ENCODE peak calls at places on chromosomes 4 and X, in six cellular contexts. L, H, Y, U, W and P are unnamed samples.
A peak's percentile ranks its signal among the peaks of the same experiment; 100 is the strongest.

GRCh38 chr4:151674804-151675290 is 86.0 kb downstream of the GATB start:
- DNase-seq in L (peak; percentile 83), H (no peak), Y (no peak), U (peak; percentile 78), W (peak; percentile 35), P (no peak)

GRCh38 chrX:39073131-39073530 is 271.9 kb downstream of the MID1IP1 start:
- DNase-seq in L (no peak), H (no peak), Y (no peak), U (no peak), W (no peak), P (no peak)

GRCh38 chr4:5954056-5954760 is 61.3 kb upstream of the CRMP1 start:
- DNase-seq in L (no peak), H (no peak), Y (no peak), U (peak; percentile 39), W (no peak), P (no peak)

GRCh38 chr4:112270643-112271484 is 14.8 kb downstream of the TIFA start:
- DNase-seq in L (no peak), H (no peak), Y (no peak), U (no peak), W (peak; percentile 82), P (no peak)

GRCh38 chr4:97664741-97665140 is 478.5 kb downstream of the STPG2 start:
- DNase-seq in L (no peak), H (no peak), Y (no peak), U (no peak), W (no peak), P (no peak)

GRCh38 chrX:20217279-20217678 is 49.4 kb downstream of the RPS6KA3 start:
- DNase-seq in L (peak; percentile 7), H (peak; percentile 37), Y (no peak), U (no peak), W (peak; percentile 82), P (no peak)

GRCh38 chr4:2856266-2856665 is 12.6 kb downstream of the ADD1 start:
- DNase-seq in L (no peak), H (no peak), Y (no peak), U (no peak), W (no peak), P (no peak)

GRCh38 chr4:78788005-78788889 is 12.1 kb downstream of the BMP2K start:
- DNase-seq in L (no peak), H (no peak), Y (no peak), U (no peak), W (no peak), P (no peak)

GRCh38 chrX:17860811-17861495 is at the start of gene RAI2:
- DNase-seq in L (peak; percentile 50), H (no peak), Y (no peak), U (peak; percentile 77), W (no peak), P (no peak)

GRCh38 chr4:53706422-53707032 is 115.2 kb upstream of the LNX1 start:
- DNase-seq in L (peak; percentile 61), H (peak; percentile 46), Y (peak; percentile 86), U (no peak), W (peak; percentile 83), P (no peak)

GRCh38 chr4:6578221-6578620 is 3.2 kb downstream of the MAN2B2 start:
- DNase-seq in L (no peak), H (no peak), Y (no peak), U (no peak), W (no peak), P (no peak)

GRCh38 chrX:115337735-115338134 is 48.2 kb downstream of the LUZP4 start:
- DNase-seq in L (no peak), H (no peak), Y (no peak), U (no peak), W (peak; percentile 78), P (peak; percentile 65)

GRCh38 chr4:8200302-8200975 is 1.3 kb downstream of the SH3TC1 start:
- DNase-seq in L (peak; percentile 80), H (no peak), Y (peak; percentile 81), U (peak; percentile 88), W (peak; percentile 69), P (no peak)

GRCh38 chrX:78456909-78457308 is 129.5 kb upstream of the CYSLTR1 start:
- DNase-seq in L (no peak), H (no peak), Y (peak; percentile 1), U (no peak), W (no peak), P (no peak)

GRCh38 chrX:23884427-23885024 is 23.2 kb downstream of the APOO start:
- DNase-seq in L (no peak), H (peak; percentile 79), Y (no peak), U (no peak), W (no peak), P (peak; percentile 8)

GRCh38 chr4:40316333-40316781 is 18.8 kb upstream of the CHRNA9 start:
- DNase-seq in L (peak; percentile 78), H (peak; percentile 84), Y (peak; percentile 24), U (no peak), W (peak; percentile 96), P (no peak)

GRCh38 chrX:76427560-76428242 is at the start of gene MAGEE1:
- DNase-seq in L (peak; percentile 79), H (peak; percentile 67), Y (peak; percentile 70), U (peak; percentile 88), W (peak; percentile 43), P (peak; percentile 65)

DNA sequence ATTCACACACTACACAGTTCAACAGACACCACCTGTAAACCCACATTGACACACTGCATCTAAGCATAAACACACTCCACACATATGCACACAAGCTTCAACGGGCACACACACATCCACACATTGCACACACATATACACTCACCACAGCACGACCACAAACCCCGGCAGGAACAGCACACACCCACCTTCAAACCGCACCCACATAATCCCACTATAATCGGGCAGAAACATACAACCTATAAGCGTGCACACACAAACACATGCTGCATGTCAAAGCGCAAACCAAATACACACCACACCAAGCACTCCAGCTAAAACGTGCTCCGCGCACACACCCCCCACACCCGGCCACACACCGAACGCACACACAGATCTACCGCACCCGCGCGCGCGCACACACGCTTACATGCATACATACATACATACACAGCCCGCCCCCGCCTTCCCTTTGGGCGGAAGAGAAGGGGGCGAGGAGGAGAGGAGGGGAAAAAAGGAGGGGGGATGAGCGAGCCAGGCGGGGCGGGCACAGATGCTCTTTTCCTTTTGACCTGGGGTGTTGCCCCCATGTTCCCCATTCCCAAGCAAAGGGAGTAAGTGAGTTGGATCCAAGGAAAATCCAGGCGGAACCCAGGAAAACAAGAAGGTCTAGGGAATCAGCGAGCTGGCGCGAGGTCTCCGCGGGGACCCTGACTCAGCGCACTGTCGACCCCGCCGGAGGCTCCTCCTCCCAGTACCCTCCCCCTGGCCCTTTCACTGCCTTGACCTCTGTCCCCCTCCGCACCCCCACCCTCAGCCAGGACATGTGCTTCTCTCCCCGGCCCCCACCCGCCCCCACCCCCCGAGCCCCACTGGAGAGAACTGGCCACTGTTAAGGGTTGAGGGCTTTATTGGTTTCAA is 9.9 kb downstream of the ARHGAP36 start:
- DNase-seq in L (no peak), H (no peak), Y (no peak), U (no peak), W (no peak), P (no peak)
- H3K4me3 ChIP-seq in L (no peak overlapping the region), H (no peak overlapping the region), Y (no peak overlapping the region), U (no peak overlapping the region), W (no peak overlapping the region), P (no peak overlapping the region)

GRCh38 chr4:66569228-66569627 is 898.9 kb upstream of the EPHA5 start:
- DNase-seq in L (no peak), H (no peak), Y (no peak), U (no peak), W (no peak), P (no peak)
- H3K9me3 ChIP-seq in L (no peaks in the 10 kb centered on the region), H (no peaks in the 10 kb centered on the region), Y (no peaks in the 10 kb centered on the region), U (no peaks in the 10 kb centered on the region), W (no peaks in the 10 kb centered on the region), P (no peaks in the 10 kb centered on the region)

GRCh38 chrX:140502491-140503229 is 2.2 kb downstream of the SOX3 start:
- DNase-seq in L (no peak), H (no peak), Y (no peak), U (no peak), W (no peak), P (no peak)

GRCh38 chrX:140505421-140506337 is 810 bp upstream of the SOX3 start:
- DNase-seq in L (no peak), H (no peak), Y (no peak), U (no peak), W (no peak), P (peak; percentile 9)

GRCh38 chrX:140503714-140504351 is 1.0 kb downstream of the SOX3 start:
- DNase-seq in L (peak; percentile 53), H (no peak), Y (no peak), U (no peak), W (no peak), P (peak; percentile 25)

GRCh38 chrX:140503230-140503585 is 1.7 kb downstream of the SOX3 start:
- DNase-seq in L (no peak), H (no peak), Y (no peak), U (no peak), W (no peak), P (no peak)

GRCh38 chrX:140504371-140505324 is at the start of gene SOX3:
- DNase-seq in L (no peak), H (no peak), Y (no peak), U (no peak), W (no peak), P (no peak)
- H3K4me3 ChIP-seq in L (no peak within 1 kb of the TSS), H (peak within 1 kb of the TSS; percentile 37), Y (no peak within 1 kb of the TSS), U (no peak within 1 kb of the TSS), W (no peak within 1 kb of the TSS), P (no peak within 1 kb of the TSS)

DNA sequence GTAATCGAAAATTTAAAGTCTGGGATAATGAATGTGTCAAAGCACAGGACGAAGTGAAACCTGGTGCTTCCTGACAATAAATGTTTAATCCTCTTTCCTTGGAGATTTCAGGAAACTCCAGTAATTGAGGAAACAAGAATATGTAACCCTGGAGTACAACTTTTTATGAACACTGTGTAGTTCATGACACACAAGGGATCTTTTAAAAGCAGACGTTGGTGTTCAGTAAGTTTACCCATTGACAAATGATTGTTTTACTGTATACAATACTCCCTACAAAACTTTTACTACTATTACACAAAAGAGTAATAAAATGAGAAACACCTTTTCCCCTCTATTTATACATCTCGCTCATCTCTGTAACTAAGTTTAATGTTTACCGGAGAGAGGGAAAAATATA is 312.4 kb downstream of the PPARGC1A start:
- DNase-seq in L (no peak), H (no peak), Y (no peak), U (no peak), W (no peak), P (no peak)
- H3K9me3 ChIP-seq in L (no peaks in the 10 kb centered on the region), H (no peaks in the 10 kb centered on the region), Y (no peaks in the 10 kb centered on the region), U (no peaks in the 10 kb centered on the region), W (no peaks in the 10 kb centered on the region), P (no peaks in the 10 kb centered on the region)

GRCh38 chr4:82372874-82373815 is 646 bp downstream of the HNRNPD start:
- DNase-seq in L (peak; percentile 87), H (peak; percentile 86), Y (peak; percentile 77), U (peak; percentile 86), W (peak; percentile 48), P (peak; percentile 86)

GRCh38 chr4:82373816-82374740 is at the start of gene HNRNPD:
- DNase-seq in L (peak; percentile 99), H (peak; percentile 99), Y (peak; percentile 99), U (peak; percentile 99), W (peak; percentile 100), P (peak; percentile 98)

GRCh38 chr4:82380344-82380743 is 6.6 kb upstream of the HNRNPD start:
- DNase-seq in L (no peak), H (no peak), Y (no peak), U (no peak), W (no peak), P (peak; percentile 89)

GRCh38 chr4:82372502-82372873 is 1.3 kb downstream of the HNRNPD start:
- DNase-seq in L (peak; percentile 63), H (peak; percentile 34), Y (peak; percentile 63), U (no peak), W (peak; percentile 28), P (peak; percentile 26)

GRCh38 chr4:82376109-82376508 is 2.3 kb upstream of the HNRNPD start:
- DNase-seq in L (no peak), H (no peak), Y (no peak), U (no peak), W (no peak), P (peak; percentile 3)
- H3K4me3 ChIP-seq in L (no peak overlapping the region), H (no peak overlapping the region), Y (peak overlapping the region; percentile 99), U (no peak overlapping the region), W (peak overlapping the region; percentile 86), P (no peak overlapping the region)